ENCODE peak calls at places on chromosomes 16 and 17, in four cellular contexts. L is body of pancreas, D is kidney tubule cell, E is H54. U is an unnamed sample.

GRCh38 chr16:31451681-31452351 is 7.5 kb upstream of the ARMC5 start:
- DNase-seq in E (peak), L (peak), D (peak), U (peak)

GRCh38 chr17:27760069-27760885 is 40.1 kb downstream of the NOS2 start:
- DNase-seq in L (peak), E (peak), D (peak), U (peak)

GRCh38 chr17:31535581-31535981 is 144.1 kb downstream of the RAB11FIP4 start:
- DNase-seq in E (no peak), D (no peak), L (no peak), U (no peak)

GRCh38 chr17:15999974-16000827 is 577 bp downstream of the TTC19 start:
- DNase-seq in E (peak), D (peak), L (peak), U (no peak)

GRCh38 chr17:2309338-2310143 is 5.8 kb downstream of the SRR start:
- DNase-seq in L (peak), D (no peak), E (no peak), U (no peak)

GRCh38 chr17:39738568-39738901 is 797 bp downstream of the GRB7 start:
- DNase-seq in D (peak), E (no peak), L (peak), U (peak)

GRCh38 chr17:2442166-2442565 is 41.3 kb upstream of the MNT start:
- DNase-seq in L (no peak), E (no peak), D (no peak), U (no peak)

GRCh38 chr16:69328854-69329316 is 1.5 kb downstream of the PDF start:
- DNase-seq in L (no peak), D (peak), E (no peak), U (no peak)

U was measured in kidney glomerular epithelial cell.